ENCODE peak calls at places on chromosomes 16 and 17, in ten cellular contexts. V, D, G, U, B, W, S, R, E and I are unnamed samples.

GRCh38 chr17:41518789-41519449 is at the start of gene KRT15:
- DNase-seq in D (no peak), B (no peak), W (no peak), U (no peak), G (no peak), V (no peak), R (no peak), S (no peak), E (no peak), I (no peak)

GRCh38 chr17:65066858-65067257 is 10.3 kb upstream of the GNA13 start:
- DNase-seq in D (no peak), G (no peak), R (no peak), W (no peak), U (no peak), V (no peak), S (no peak), E (no peak), B (no peak), I (no peak)

GRCh38 chr17:75047398-75048098 is 523 bp downstream of the KCTD2 start:
- DNase-seq in S (peak; percentile 73), D (peak; percentile 33), E (peak; percentile 42), B (peak; percentile 45), W (no peak), V (peak; percentile 54), R (no peak), U (peak; percentile 31), G (no peak), I (peak; percentile 32)

GRCh38 chr16:1865902-1866690 is 5.9 kb downstream of the MEIOB start:
- DNase-seq in B (no peak), R (no peak), D (no peak), S (no peak), U (no peak), V (no peak), G (no peak), W (no peak), E (no peak), I (no peak)

GRCh38 chr17:9022553-9023388 is 1.5 kb downstream of the NTN1 start:
- DNase-seq in U (peak; percentile 40), R (peak; percentile 65), V (peak; percentile 21), E (peak; percentile 18), D (no peak), S (peak; percentile 66), G (no peak), B (no peak), W (no peak), I (no peak)

GRCh38 chr16:2364638-2365210 is 24.2 kb upstream of the ABCA3 start:
- DNase-seq in S (no peak), R (no peak), G (no peak), U (no peak), W (no peak), E (no peak), V (no peak), D (no peak), B (no peak), I (no peak)

GRCh38 chr16:73020409-73020884 is 27.5 kb downstream of the ZFHX3 start:
- DNase-seq in S (peak; percentile 92), E (peak; percentile 81), B (peak; percentile 87), G (no peak), W (no peak), R (no peak), D (no peak), V (no peak), U (no peak), I (no peak)

GRCh38 chr16:4160663-4161436 is 44.6 kb upstream of the ADCY9 start:
- DNase-seq in U (no peak), G (no peak), V (no peak), W (no peak), S (no peak), D (no peak), E (no peak), B (no peak), R (no peak), I (no peak)

GRCh38 chr17:163514-164103 is 17.8 kb downstream of the DOC2B start:
- DNase-seq in B (no peak), U (no peak), R (no peak), S (no peak), G (no peak), E (no peak), D (peak; percentile 16), V (no peak), W (no peak), I (no peak)

GRCh38 chr17:162689-163088 is 18.8 kb downstream of the DOC2B start:
- DNase-seq in U (no peak), R (no peak), V (no peak), W (no peak), E (no peak), B (no peak), G (no peak), D (no peak), S (no peak), I (no peak)

GRCh38 chr17:165939-166338 is 15.5 kb downstream of the DOC2B start:
- DNase-seq in G (no peak), D (no peak), U (no peak), E (no peak), V (no peak), R (no peak), W (no peak), B (no peak), S (no peak), I (no peak)

GRCh38 chr17:161481-161880 is 20.0 kb downstream of the DOC2B start:
- DNase-seq in G (no peak), V (no peak), W (no peak), S (no peak), B (no peak), D (no peak), R (no peak), U (no peak), E (no peak), I (no peak)

GRCh38 chr17:164536-165235 is 16.8 kb downstream of the DOC2B start:
- DNase-seq in S (no peak), E (peak; percentile 37), W (no peak), B (no peak), V (peak; percentile 42), R (no peak), D (peak; percentile 44), G (no peak), U (peak; percentile 65), I (no peak)
- TF ChIP-seq CTCF in S (no peak), E (peak; percentile 72), W (no peak), B (peak; percentile 50), V (peak; percentile 13), R (no peak), D (peak; percentile 55), G (no peak), U (no peak), I (no peak)

GRCh38 chr17:7391307-7391706 is 3.0 kb downstream of the PLSCR3 start:
- DNase-seq in W (no peak), E (no peak), G (no peak), S (no peak), B (no peak), U (no peak), R (no peak), V (no peak), D (no peak), I (no peak)

GRCh38 chr17:7396147-7396546 is 1.8 kb upstream of the PLSCR3 start:
- DNase-seq in W (no peak), E (no peak), B (no peak), D (no peak), V (no peak), G (no peak), U (no peak), R (no peak), S (no peak), I (no peak)

GRCh38 chr17:7393613-7394451 is 493 bp downstream of the PLSCR3 start:
- DNase-seq in S (no peak), R (peak; percentile 96), W (peak; percentile 55), E (peak; percentile 33), D (no peak), V (peak; percentile 74), G (no peak), U (no peak), B (peak; percentile 50), I (no peak)

GRCh38 chr17:7392696-7393612 is 1.4 kb downstream of the PLSCR3 start:
- DNase-seq in G (no peak), S (no peak), U (no peak), D (no peak), V (no peak), W (no peak), E (no peak), B (no peak), R (peak; percentile 31), I (no peak)

DNA sequence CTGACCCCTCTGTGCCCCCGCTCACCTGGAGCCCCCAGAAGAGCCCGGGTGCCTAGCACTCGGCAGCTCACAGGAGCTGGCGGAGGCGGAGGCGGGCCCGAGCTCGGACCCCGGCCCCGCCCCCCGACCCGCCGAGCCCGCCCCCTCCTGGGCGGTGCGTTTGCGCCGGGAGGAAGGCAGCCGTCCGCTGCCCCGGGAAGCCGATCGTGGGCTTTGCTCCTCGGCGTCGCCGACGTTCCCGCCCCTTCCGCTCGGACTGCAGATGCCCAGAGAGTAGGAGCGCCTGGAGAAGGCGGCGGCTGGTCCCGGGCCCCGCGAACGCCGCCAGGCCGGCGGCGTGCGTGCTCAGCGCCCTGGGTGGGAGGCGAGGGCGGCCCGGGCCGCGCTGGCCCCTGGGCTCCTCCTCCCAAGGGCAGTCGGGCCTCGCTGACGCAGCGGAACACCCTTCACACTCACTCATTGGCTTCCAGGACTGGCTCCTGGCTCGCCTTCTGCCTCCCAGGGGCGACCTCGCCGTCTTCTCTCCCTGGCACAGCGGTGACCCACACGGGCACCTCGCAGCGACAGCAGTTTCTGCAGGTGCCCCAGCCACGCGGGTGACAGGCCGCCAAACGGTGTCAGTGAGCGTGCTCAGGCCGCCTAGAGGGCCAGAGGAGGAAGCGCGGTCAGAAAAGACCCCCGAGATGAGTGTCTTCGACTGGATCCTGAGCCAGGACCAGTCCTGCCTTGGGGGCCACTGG is at the start of gene PLSCR3:
- DNase-seq in W (peak; percentile 80), R (peak; percentile 99), U (peak; percentile 85), S (peak; percentile 94), B (peak; percentile 93), G (peak; percentile 70), V (peak; percentile 83), E (peak; percentile 91), D (peak; percentile 91), I (peak; percentile 86)
- TF ChIP-seq CTCF in W (peak; percentile 20), R (peak; percentile 20), U (peak; percentile 45), S (peak; percentile 51), B (peak; percentile 34), G (no peak), V (no peak), E (peak; percentile 52), D (peak; percentile 41), I (no peak)

GRCh38 chr17:6286239-6286638 is 148.7 kb downstream of the AIPL1 start:
- DNase-seq in B (no peak), W (no peak), U (no peak), R (no peak), S (no peak), V (peak; percentile 13), G (no peak), D (no peak), E (no peak), I (no peak)

GRCh38 chr17:6290488-6291196 is 144.3 kb downstream of the AIPL1 start:
- DNase-seq in D (no peak), W (no peak), B (no peak), R (no peak), G (no peak), V (no peak), U (no peak), S (no peak), E (no peak), I (no peak)
- TF ChIP-seq CTCF in D (no peak), W (no peak), B (no peak), R (no peak), G (no peak), V (no peak), U (no peak), S (no peak), E (no peak), I (no peak)

GRCh38 chr17:73123606-73124320 is 31.3 kb upstream of the SLC39A11 start:
- DNase-seq in E (no peak), V (no peak), U (no peak), W (no peak), D (no peak), B (no peak), R (no peak), G (no peak), S (no peak), I (no peak)

GRCh38 chr17:73121513-73121912 is 29.0 kb upstream of the SLC39A11 start:
- DNase-seq in B (peak; percentile 32), V (no peak), R (no peak), E (peak; percentile 21), S (no peak), U (no peak), G (no peak), D (no peak), W (no peak), I (no peak)

GRCh38 chr17:73122953-73123605 is 30.6 kb upstream of the SLC39A11 start:
- DNase-seq in V (no peak), S (no peak), E (no peak), G (no peak), W (no peak), B (no peak), D (no peak), U (no peak), R (no peak), I (no peak)

GRCh38 chr17:73131993-73132595 is 32.7 kb upstream of the SSTR2 start:
- DNase-seq in G (no peak), S (no peak), E (no peak), B (no peak), D (peak; percentile 54), W (no peak), V (no peak), R (peak; percentile 68), U (no peak), I (no peak)

DNA sequence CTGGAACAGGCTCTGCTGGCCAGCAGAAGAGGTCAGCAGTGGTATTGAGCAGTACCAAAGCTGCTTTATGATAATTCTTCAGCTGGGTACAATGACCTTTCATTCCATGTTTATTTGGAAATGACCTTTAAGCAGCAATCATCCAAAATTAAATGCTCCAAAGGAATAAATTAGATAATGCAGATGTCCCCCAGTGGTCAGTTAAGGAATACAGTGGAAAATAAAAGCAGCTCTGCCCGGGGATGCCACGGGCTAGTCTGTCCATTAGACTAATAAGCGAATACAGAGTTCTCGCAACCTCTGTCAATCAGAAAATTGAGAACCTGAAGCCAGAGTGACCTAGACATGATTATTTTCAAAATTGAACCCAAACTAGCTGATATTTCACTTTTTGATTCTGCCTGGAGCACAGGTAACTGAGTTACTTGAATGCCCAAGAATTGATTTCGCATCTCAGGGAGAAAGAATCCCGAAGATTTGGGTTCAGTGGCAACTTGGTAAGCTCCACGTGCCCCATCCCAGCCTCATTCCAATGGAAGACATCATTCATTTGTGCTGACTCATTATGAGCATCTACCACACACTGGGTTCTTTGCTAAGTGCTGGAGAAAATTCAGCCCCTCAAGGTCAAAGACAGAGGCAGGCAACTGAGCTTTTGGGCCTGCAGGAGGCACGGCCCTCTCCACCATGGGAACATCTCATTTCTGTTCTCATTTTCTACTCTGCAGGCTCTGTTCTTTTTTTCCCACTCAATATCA is 34.4 kb upstream of the SLC39A11 start:
- DNase-seq in R (no peak), S (no peak), V (no peak), G (no peak), D (no peak), B (no peak), U (no peak), W (no peak), E (no peak), I (no peak)
- TF ChIP-seq CTCF in R (no peak), S (no peak), V (no peak), G (no peak), D (no peak), B (no peak), U (peak; percentile 19), W (no peak), E (no peak), I (no peak)